ENCODE peak calls at places on chromosomes 4 and X, in seven cellular contexts. N, C, I, Y, J, R and U are unnamed samples. For H3K9me3, the result is how much of the 10 kb centered on the place peaks cover.

GRCh38 chr4:115090483-115091075 is 22.8 kb downstream of the NDST4 start:
- DNase-seq in N (no peak), C (peak), I (peak), Y (no peak), J (no peak), R (peak), U (no peak)

GRCh38 chr4:106775636-106776035 is 260.5 kb downstream of the DKK2 start:
- DNase-seq in N (no peak), C (no peak), I (no peak), Y (no peak), J (no peak), R (no peak), U (no peak)

GRCh38 chrX:104166735-104167436 is 633 bp downstream of the FAM199X start:
- DNase-seq in N (no peak), C (no peak), I (no peak), Y (no peak), J (no peak), R (no peak), U (peak)

GRCh38 chr4:136847881-136848621 is 684.2 kb downstream of the PCDH18 start:
- DNase-seq in N (no peak), C (no peak), I (no peak), Y (no peak), J (no peak), R (no peak), U (no peak)

GRCh38 chrX:71098951-71099506 is 3.4 kb downstream of the FOXO4 start:
- DNase-seq in N (no peak), C (no peak), I (no peak), Y (no peak), J (peak), R (no peak), U (no peak)

GRCh38 chrX:140817943-140818342 is 108.4 kb downstream of the LINC00632 start:
- DNase-seq in N (no peak), C (peak), I (no peak), Y (no peak), J (no peak), R (no peak), U (no peak)

GRCh38 chrX:118655561-118656246 is 71.7 kb upstream of the IL13RA1 start:
- DNase-seq in N (no peak), C (no peak), I (no peak), Y (no peak), J (no peak), R (no peak), U (no peak)

GRCh38 chr4:172680701-172681100 is 487.9 kb upstream of the GALNT7 start:
- DNase-seq in N (no peak), C (no peak), I (no peak), Y (no peak), J (no peak), R (no peak), U (no peak)

GRCh38 chr4:47383829-47384427 is 79.6 kb downstream of the COMMD8 start:
- DNase-seq in N (no peak), C (peak), I (peak), Y (no peak), J (no peak), R (peak), U (no peak)

GRCh38 chr4:22897520-22898108 is 204.9 kb downstream of the GBA3 start:
- DNase-seq in N (no peak), C (peak), I (peak), Y (no peak), J (peak), R (peak), U (no peak)

GRCh38 chr4:169968999-169969398 is 57.2 kb downstream of the MFAP3L start:
- DNase-seq in N (no peak), C (no peak), I (no peak), Y (no peak), J (no peak), R (no peak), U (no peak)

GRCh38 chr4:113591982-113592381 is 169.6 kb downstream of the CAMK2D start:
- DNase-seq in N (no peak), C (no peak), I (no peak), Y (no peak), J (no peak), R (no peak), U (no peak)

GRCh38 chrX:119552508-119552907 is 12.7 kb downstream of the STEEP1 start:
- DNase-seq in N (no peak), C (no peak), I (no peak), Y (no peak), J (no peak), R (no peak), U (no peak)

GRCh38 chr4:167831853-167832252 is 260.5 kb upstream of the ANXA10 start:
- DNase-seq in N (no peak), C (no peak), I (no peak), Y (no peak), J (no peak), R (no peak), U (no peak)

GRCh38 chrX:45619290-45619689 is 418.6 kb upstream of the DIPK2B start:
- DNase-seq in N (no peak), C (no peak), I (no peak), Y (no peak), J (no peak), R (no peak), U (no peak)

GRCh38 chrX:110491846-110492620 is 133.4 kb downstream of the RTL9 start:
- DNase-seq in N (no peak), C (no peak), I (no peak), Y (no peak), J (peak), R (no peak), U (no peak)

GRCh38 chr4:90215286-90215685 is 88.1 kb downstream of the CCSER1 start:
- DNase-seq in N (no peak), C (no peak), I (no peak), Y (no peak), J (no peak), R (no peak), U (no peak)

GRCh38 chr4:128782076-128782715 is 27.3 kb upstream of the JADE1 start:
- DNase-seq in N (peak), C (peak), I (peak), Y (no peak), J (peak), R (peak), U (no peak)

GRCh38 chr4:144703494-144703893 is 57.5 kb downstream of the HHIP start:
- DNase-seq in N (no peak), C (no peak), I (no peak), Y (no peak), J (no peak), R (no peak), U (no peak)

GRCh38 chrX:104668550-104668949 is 102.6 kb downstream of the IL1RAPL2 start:
- DNase-seq in N (no peak), C (peak), I (no peak), Y (no peak), J (no peak), R (no peak), U (no peak)

GRCh38 chrX:274904-275475 is 6.2 kb upstream of the PLCXD1 start:
- DNase-seq in N (peak), C (no peak), I (no peak), Y (peak), J (peak), R (no peak), U (no peak)

GRCh38 chr4:129146639-129147038 is 50.7 kb downstream of the C4orf33 start:
- DNase-seq in N (no peak), C (no peak), I (no peak), Y (no peak), J (no peak), R (no peak), U (no peak)

GRCh38 chrX:19728083-19728648 is 159.2 kb downstream of the SH3KBP1 start:
- DNase-seq in N (no peak), C (no peak), I (no peak), Y (no peak), J (no peak), R (no peak), U (no peak)

GRCh38 chr4:69910016-69910782 is 20.7 kb upstream of the CSN1S1 start:
- DNase-seq in N (no peak), C (no peak), I (no peak), Y (no peak), J (no peak), R (no peak), U (no peak)

GRCh38 chr4:145481164-145481941 is at the start of gene SMAD1:
- DNase-seq in N (peak), C (peak), I (peak), Y (peak), J (peak), R (peak), U (peak)

GRCh38 chr4:10056334-10057022 is 35.2 kb upstream of the SLC2A9 start:
- DNase-seq in N (no peak), C (no peak), I (no peak), Y (no peak), J (no peak), R (no peak), U (no peak)

GRCh38 chrX:53373307-53373706 is 49.1 kb downstream of the SMC1A start:
- DNase-seq in N (no peak), C (no peak), I (no peak), Y (no peak), J (no peak), R (no peak), U (no peak)

GRCh38 chr4:24651266-24651665 is 66.9 kb upstream of the DHX15 start:
- DNase-seq in N (no peak), C (no peak), I (no peak), Y (no peak), J (no peak), R (no peak), U (no peak)

GRCh38 chr4:125432078-125432477 is 117.3 kb downstream of the FAT4 start:
- DNase-seq in N (no peak), C (no peak), I (no peak), Y (no peak), J (peak), R (peak), U (no peak)

GRCh38 chr4:23269583-23269982 is 576.8 kb downstream of the GBA3 start:
- DNase-seq in N (no peak), C (no peak), I (no peak), Y (no peak), J (no peak), R (no peak), U (no peak)

GRCh38 chr4:40196260-40196659 is 571 bp upstream of the RHOH start:
- DNase-seq in N (no peak), C (peak), I (no peak), Y (no peak), J (no peak), R (no peak), U (no peak)

GRCh38 chrX:78029663-78030062 is 60.2 kb upstream of the PGAM4 start:
- DNase-seq in N (no peak), C (peak), I (no peak), Y (no peak), J (peak), R (no peak), U (peak)

DNA sequence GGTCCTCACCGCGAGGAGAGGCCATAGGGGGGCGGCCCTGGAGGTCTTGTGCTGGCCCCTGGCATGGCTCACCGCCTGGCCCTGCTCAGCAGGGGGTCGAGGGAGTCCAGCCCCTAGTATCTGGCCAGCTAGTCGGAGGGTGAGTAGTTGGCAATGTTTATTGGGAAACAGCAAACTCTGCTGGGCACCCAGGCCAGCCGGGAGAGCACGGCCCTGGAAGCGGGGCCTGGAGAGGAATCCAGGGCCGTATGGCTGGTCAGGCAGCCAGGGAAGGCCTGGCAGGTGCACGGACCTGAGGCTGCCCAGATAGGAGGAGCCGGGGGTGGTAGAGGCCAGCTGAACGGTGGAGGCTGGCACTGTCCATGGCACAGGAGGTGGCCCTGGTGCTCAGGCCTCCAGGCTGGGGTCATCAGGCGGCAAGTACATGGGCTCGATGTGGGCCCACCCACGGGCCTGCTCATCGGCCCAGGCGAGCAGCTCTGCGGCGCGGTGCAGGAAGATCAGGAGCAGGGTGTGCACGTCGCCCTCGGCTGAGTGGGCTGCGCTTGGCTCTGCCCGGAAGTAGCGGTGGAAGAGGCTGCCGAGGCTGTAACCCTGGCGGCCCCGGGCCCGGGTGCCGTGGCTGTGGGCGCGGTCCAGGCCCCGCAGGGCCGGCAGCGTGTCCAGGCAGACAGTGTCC is 1.4 kb downstream of the TREX2 start:
- DNase-seq in N (no peak), C (no peak), I (no peak), Y (no peak), J (no peak), R (no peak), U (peak)
- H3K4me3 ChIP-seq in N (no peak), C (no peak), I (no peak), Y (no peak), J (no peak), R (no peak), U (no peak)

GRCh38 chr4:256492-256891 is 48.8 kb downstream of the ZNF732 start:
- DNase-seq in N (no peak), C (no peak), I (no peak), Y (no peak), J (no peak), R (no peak), U (no peak)
- H3K9me3 ChIP-seq in N (half or more), C (half or more), I (under half), Y (under half), J (half or more), R (under half), U (under half)

GRCh38 chr4:16222957-16223527 is 3.2 kb downstream of the TAPT1 start:
- DNase-seq in N (no peak), C (no peak), I (no peak), Y (no peak), J (no peak), R (no peak), U (no peak)
- H3K27ac ChIP-seq in N (peak), C (no peak), I (no peak), Y (no peak), J (no peak), R (no peak), U (no peak)

GRCh38 chrX:101931104-101931493 is 728 bp downstream of the ZMAT1 start:
- DNase-seq in N (no peak), C (no peak), I (no peak), Y (no peak), J (no peak), R (no peak), U (no peak)
- H3K4me3 ChIP-seq in N (peak), C (no peak), I (peak), Y (peak), J (peak), R (peak), U (peak)

GRCh38 chr4:12178614-12179263 is 750.0 kb upstream of the HS3ST1 start:
- DNase-seq in N (no peak), C (no peak), I (no peak), Y (no peak), J (no peak), R (no peak), U (no peak)
- H3K9me3 ChIP-seq in N (under half), C (under half), I (under half), Y (under half), J (under half), R (under half), U (under half)

DNA sequence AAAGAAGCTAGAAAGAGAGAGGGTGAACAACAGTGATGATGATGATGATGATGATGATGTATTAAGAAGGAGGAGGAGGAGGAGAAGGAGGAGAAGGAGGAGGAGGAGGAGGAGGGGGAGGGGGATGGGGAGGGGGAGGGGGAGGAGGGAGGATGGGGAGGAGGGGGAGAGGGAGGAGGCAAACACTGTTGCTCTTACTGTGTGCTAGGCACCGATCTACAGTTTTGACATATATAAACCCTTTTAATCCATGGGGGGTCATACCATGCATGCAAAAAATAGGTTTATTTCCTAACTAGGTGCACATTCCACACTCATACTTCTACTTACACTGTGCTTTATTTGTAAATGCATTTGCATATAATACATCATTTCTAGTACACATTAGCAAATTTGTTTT is 482.8 kb upstream of the FAM241A start:
- DNase-seq in N (no peak), C (no peak), I (no peak), Y (no peak), J (no peak), R (no peak), U (no peak)
- H3K27ac ChIP-seq in N (no peak), C (no peak), I (no peak), Y (no peak), J (no peak), R (no peak), U (no peak)

GRCh38 chrX:17656556-17656955 is 80.7 kb upstream of the SCML1 start:
- DNase-seq in N (no peak), C (no peak), I (no peak), Y (no peak), J (no peak), R (no peak), U (no peak)

GRCh38 chrX:17656035-17656418 is 81.3 kb upstream of the SCML1 start:
- DNase-seq in N (no peak), C (no peak), I (no peak), Y (no peak), J (peak), R (no peak), U (no peak)

GRCh38 chrX:17654116-17654515 is 83.2 kb upstream of the SCML1 start:
- DNase-seq in N (no peak), C (no peak), I (no peak), Y (no peak), J (no peak), R (no peak), U (no peak)

DNA sequence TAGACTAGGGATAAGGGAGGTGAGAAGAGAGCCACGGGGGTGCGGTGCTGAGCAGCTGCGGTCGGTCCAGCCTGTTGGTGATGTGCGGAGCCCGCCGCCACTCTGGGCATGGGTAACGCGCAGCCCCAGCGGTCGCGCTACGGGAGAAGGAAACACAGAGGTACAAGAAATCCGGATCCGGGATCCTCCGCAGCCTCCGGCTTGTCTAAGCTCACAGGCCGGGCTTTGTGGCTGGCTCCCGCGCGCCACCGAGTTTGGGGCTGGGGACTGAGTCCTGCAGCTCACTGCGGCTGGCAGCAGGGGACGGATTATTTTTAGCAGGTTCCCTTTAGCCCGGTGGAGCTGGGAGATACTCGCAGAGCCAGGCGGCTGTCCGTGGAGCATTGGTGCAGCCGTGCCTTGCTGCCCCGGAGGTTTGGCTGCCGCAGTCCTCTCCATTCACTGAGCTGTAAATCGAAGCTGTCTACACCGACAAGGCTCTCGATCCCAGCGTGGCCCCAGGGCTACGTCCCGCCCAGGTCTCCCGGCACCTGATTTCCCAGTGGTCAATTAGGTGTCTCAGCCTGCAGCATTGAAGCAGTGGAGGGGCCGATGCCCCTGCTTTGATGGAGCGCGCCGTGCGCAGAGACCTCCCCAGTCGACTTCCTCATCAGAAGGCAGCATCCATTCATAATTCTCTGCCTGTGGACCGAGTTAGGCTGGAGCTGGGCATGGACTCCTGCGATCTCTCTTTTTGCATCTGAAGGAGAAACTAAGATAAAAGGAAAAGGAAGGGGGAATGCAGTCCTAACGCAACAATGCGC is 81.9 kb upstream of the SCML1 start:
- DNase-seq in N (no peak), C (no peak), I (no peak), Y (no peak), J (peak), R (no peak), U (no peak)
- H3K4me3 ChIP-seq in N (no peak), C (no peak), I (peak), Y (peak), J (peak), R (no peak), U (peak)